ENCODE peak calls at places on chromosomes 4 and X, in eight cellular contexts. U, R, X, W, L, I, G and A are unnamed samples.

GRCh38 chr4:41360911-41361830 is 104.4 kb downstream of the UCHL1 start:
- DNase-seq in U (peak), R (no peak), X (peak), W (no peak), L (peak), I (peak), G (no peak), A (peak)

GRCh38 chr4:55365347-55365728 is 19.3 kb downstream of the SRD5A3 start:
- DNase-seq in U (no peak), R (no peak), X (no peak), W (no peak), L (no peak), I (no peak), G (no peak), A (no peak)

GRCh38 chr4:161320377-161320776 is 843.4 kb downstream of the FSTL5 start:
- DNase-seq in U (peak), R (no peak), X (no peak), W (no peak), L (no peak), I (peak), G (peak), A (no peak)

GRCh38 chrX:821311-822178 is 191.0 kb downstream of the SHOX start:
- DNase-seq in U (no peak), R (no peak), X (no peak), W (no peak), L (no peak), I (no peak), G (no peak), A (no peak)

GRCh38 chr4:845836-846251 is 19.9 kb upstream of the CPLX1 start:
- DNase-seq in U (no peak), R (no peak), X (peak), W (no peak), L (no peak), I (peak), G (no peak), A (no peak)

GRCh38 chrX:31178769-31179125 is 106.9 kb upstream of the FTHL17 start:
- DNase-seq in U (no peak), R (no peak), X (no peak), W (no peak), L (no peak), I (no peak), G (no peak), A (no peak)

GRCh38 chr4:53321151-53321987 is 44.5 kb downstream of the SCFD2 start:
- DNase-seq in U (no peak), R (no peak), X (peak), W (no peak), L (no peak), I (no peak), G (peak), A (peak)

GRCh38 chrX:103367502-103367901 is 8.8 kb upstream of the BEX3 start:
- DNase-seq in U (no peak), R (no peak), X (peak), W (no peak), L (no peak), I (no peak), G (no peak), A (no peak)

GRCh38 chrX:109312757-109313156 is 169.1 kb downstream of the GUCY2F start:
- DNase-seq in U (no peak), R (no peak), X (no peak), W (no peak), L (no peak), I (no peak), G (no peak), A (no peak)

GRCh38 chrX:64439551-64439950 is 44.3 kb upstream of the MTMR8 start:
- DNase-seq in U (no peak), R (no peak), X (no peak), W (no peak), L (no peak), I (no peak), G (no peak), A (no peak)

GRCh38 chrX:136055651-136056221 is 70.5 kb downstream of the SLC9A6 start:
- DNase-seq in U (no peak), R (peak), X (peak), W (no peak), L (no peak), I (no peak), G (no peak), A (no peak)

GRCh38 chrX:46325312-46325877 is 219.8 kb downstream of the ZNF674 start:
- DNase-seq in U (no peak), R (no peak), X (peak), W (no peak), L (peak), I (peak), G (no peak), A (no peak)

GRCh38 chr4:151401739-151402138 is 7.2 kb upstream of the FHIP1A start:
- DNase-seq in U (no peak), R (no peak), X (no peak), W (no peak), L (no peak), I (no peak), G (no peak), A (no peak)

GRCh38 chrX:153780678-153781427 is at the start of gene SRPK3:
- DNase-seq in U (peak), R (no peak), X (peak), W (no peak), L (no peak), I (no peak), G (no peak), A (no peak)